ENCODE peak calls at places on chromosomes 5 and 9, in four cellular contexts. One of them, this sample, is unnamed.

GRCh38 chr5:139640432-139641115 is 7.6 kb upstream of the CXXC5 start:
- DNase-seq in hypothalamus: no peak
- DNase-seq in GM13976: no peak
- DNase-seq in kidney glomerular epithelial cell: no peak
- DNase-seq in this sample: no peak

GRCh38 chr5:139403787-139404483 is at the start of gene SPATA24:
- DNase-seq in hypothalamus: peak; percentile 91
- DNase-seq in GM13976: peak; percentile 96
- DNase-seq in kidney glomerular epithelial cell: peak; percentile 92
- DNase-seq in this sample: peak; percentile 65

GRCh38 chr5:128081111-128081865 is 2.3 kb upstream of the SLC12A2 start:
- DNase-seq in hypothalamus: no peak
- DNase-seq in GM13976: no peak
- DNase-seq in kidney glomerular epithelial cell: peak; percentile 20
- DNase-seq in this sample: no peak

GRCh38 chr5:151459680-151460079 is 12.3 kb downstream of the SLC36A1 start:
- DNase-seq in hypothalamus: no peak
- DNase-seq in GM13976: no peak
- DNase-seq in kidney glomerular epithelial cell: peak; percentile 62
- DNase-seq in this sample: peak; percentile 68

GRCh38 chr9:137192859-137193258 is 4.4 kb downstream of the SSNA1 start:
- DNase-seq in hypothalamus: no peak
- DNase-seq in GM13976: no peak
- DNase-seq in kidney glomerular epithelial cell: no peak
- DNase-seq in this sample: no peak

GRCh38 chr9:27572918-27573698 is at the start of gene C9orf72:
- DNase-seq in hypothalamus: peak; percentile 65
- DNase-seq in GM13976: peak; percentile 84
- DNase-seq in kidney glomerular epithelial cell: no peak
- DNase-seq in this sample: no peak

GRCh38 chr9:134880484-134881312 is at the start of gene FCN2:
- DNase-seq in hypothalamus: no peak
- DNase-seq in GM13976: no peak
- DNase-seq in kidney glomerular epithelial cell: no peak
- DNase-seq in this sample: no peak

GRCh38 chr5:157026789-157027424 is 32.0 kb downstream of the HAVCR1 start:
- DNase-seq in hypothalamus: no peak
- DNase-seq in GM13976: no peak
- DNase-seq in kidney glomerular epithelial cell: peak; percentile 4
- DNase-seq in this sample: no peak

GRCh38 chr5:67880876-67881275 is 334.7 kb upstream of the PIK3R1 start:
- DNase-seq in hypothalamus: no peak
- DNase-seq in GM13976: no peak
- DNase-seq in kidney glomerular epithelial cell: no peak
- DNase-seq in this sample: no peak

GRCh38 chr9:123669355-123669754 is 260.6 kb downstream of the DENND1A start:
- DNase-seq in hypothalamus: no peak
- DNase-seq in GM13976: no peak
- DNase-seq in kidney glomerular epithelial cell: peak; percentile 33
- DNase-seq in this sample: peak; percentile 30

GRCh38 chr5:94544031-94544650 is 74.3 kb downstream of the KIAA0825 start:
- DNase-seq in hypothalamus: no peak
- DNase-seq in GM13976: no peak
- DNase-seq in kidney glomerular epithelial cell: no peak
- DNase-seq in this sample: no peak

GRCh38 chr9:117092582-117092981 is 322.3 kb downstream of the ASTN2 start:
- DNase-seq in hypothalamus: no peak
- DNase-seq in GM13976: no peak
- DNase-seq in kidney glomerular epithelial cell: no peak
- DNase-seq in this sample: no peak

This sample was measured in epithelial cell of proximal tubule.